ENCODE peak calls at places on chromosomes 1 and 21, in seven cellular contexts. E, B, F, Z, J, L and O are unnamed samples.

GRCh38 chr1:24641646-24642151 is 1.4 kb upstream of the SRRM1 start:
- DNase-seq in E (no peak), B (peak), F (peak), Z (no peak), J (no peak), L (peak), O (no peak)

GRCh38 chr1:160377585-160378206 is 10.8 kb downstream of the NHLH1 start:
- DNase-seq in E (peak), B (no peak), F (peak), Z (no peak), J (peak), L (no peak), O (peak)

GRCh38 chr1:235331391-235331790 is 3.0 kb downstream of the GGPS1 start:
- DNase-seq in E (no peak), B (no peak), F (no peak), Z (no peak), J (no peak), L (no peak), O (no peak)

GRCh38 chr1:227449051-227449450 is 114.3 kb upstream of the ZNF678 start:
- DNase-seq in E (no peak), B (no peak), F (no peak), Z (no peak), J (peak), L (peak), O (peak)

GRCh38 chr1:17768651-17769241 is 13.6 kb downstream of the ACTL8 start:
- DNase-seq in E (peak), B (no peak), F (peak), Z (peak), J (peak), L (peak), O (peak)

GRCh38 chr1:184170719-184171118 is 119.2 kb downstream of the TSEN15 start:
- DNase-seq in E (no peak), B (no peak), F (no peak), Z (no peak), J (no peak), L (no peak), O (no peak)

GRCh38 chr1:187985897-187986654 is 1157.3 kb downstream of the PLA2G4A start:
- DNase-seq in E (no peak), B (no peak), F (no peak), Z (no peak), J (no peak), L (no peak), O (no peak)

GRCh38 chr1:3283849-3284248 is 170.6 kb upstream of the ARHGEF16 start:
- DNase-seq in E (no peak), B (peak), F (peak), Z (no peak), J (peak), L (peak), O (peak)

GRCh38 chr1:209106237-209106741 is 477.2 kb upstream of the CAMK1G start:
- DNase-seq in E (peak), B (no peak), F (peak), Z (peak), J (peak), L (peak), O (peak)

GRCh38 chr1:96865731-96866684 is 144.4 kb downstream of the PTBP2 start:
- DNase-seq in E (peak), B (no peak), F (peak), Z (peak), J (peak), L (peak), O (peak)

GRCh38 chr1:51519857-51520699 is 1.0 kb upstream of the EPS15 start:
- DNase-seq in E (peak), B (no peak), F (peak), Z (no peak), J (peak), L (peak), O (peak)

GRCh38 chr1:10939654-10940450 is 72.6 kb upstream of the TARDBP start:
- DNase-seq in E (no peak), B (peak), F (peak), Z (peak), J (no peak), L (peak), O (peak)

GRCh38 chr1:156506450-156506849 is 5.9 kb upstream of the MEF2D start:
- DNase-seq in E (no peak), B (no peak), F (no peak), Z (no peak), J (no peak), L (no peak), O (no peak)

GRCh38 chr1:34681481-34682451 is 73.1 kb upstream of the GJB5 start:
- DNase-seq in E (peak), B (no peak), F (peak), Z (peak), J (peak), L (peak), O (peak)

GRCh38 chr1:101697057-101697456 is 299.7 kb downstream of the OLFM3 start:
- DNase-seq in E (no peak), B (no peak), F (no peak), Z (no peak), J (no peak), L (peak), O (no peak)

GRCh38 chr1:202619528-202619927 is 90.7 kb downstream of the SYT2 start:
- DNase-seq in E (no peak), B (no peak), F (no peak), Z (no peak), J (no peak), L (no peak), O (no peak)

GRCh38 chr1:178895928-178896327 is 25.1 kb upstream of the ANGPTL1 start:
- DNase-seq in E (no peak), B (no peak), F (no peak), Z (no peak), J (no peak), L (no peak), O (no peak)

GRCh38 chr1:171081994-171082295 is 8.8 kb upstream of the FMO3 start:
- DNase-seq in E (no peak), B (no peak), F (no peak), Z (no peak), J (no peak), L (no peak), O (no peak)

GRCh38 chr1:15027515-15027948 is 126.0 kb upstream of the TMEM51 start:
- DNase-seq in E (peak), B (peak), F (peak), Z (peak), J (peak), L (peak), O (peak)

GRCh38 chr21:39593522-39593921 is 19.2 kb upstream of the B3GALT5 start:
- DNase-seq in E (no peak), B (no peak), F (no peak), Z (no peak), J (peak), L (no peak), O (peak)

GRCh38 chr1:185745165-185745564 is 11.0 kb downstream of the HMCN1 start:
- DNase-seq in E (no peak), B (no peak), F (no peak), Z (no peak), J (no peak), L (no peak), O (no peak)

GRCh38 chr1:36321119-36321951 is 2.1 kb downstream of the EVA1B start:
- DNase-seq in E (peak), B (peak), F (peak), Z (peak), J (no peak), L (peak), O (peak)

GRCh38 chr1:36322085-36322785 is 1.2 kb downstream of the EVA1B start:
- DNase-seq in E (no peak), B (peak), F (no peak), Z (no peak), J (no peak), L (peak), O (peak)

GRCh38 chr1:36322786-36323635 is 434 bp downstream of the EVA1B start:
- DNase-seq in E (peak), B (peak), F (peak), Z (no peak), J (no peak), L (peak), O (peak)

GRCh38 chr1:36324322-36324802 is 917 bp upstream of the EVA1B start:
- DNase-seq in E (no peak), B (peak), F (no peak), Z (no peak), J (no peak), L (peak), O (no peak)

GRCh38 chr1:36323636-36324321 is at the start of gene EVA1B:
- DNase-seq in E (peak), B (peak), F (peak), Z (no peak), J (peak), L (peak), O (peak)
- H3K4me3 ChIP-seq in E (peak), B (peak), F (peak), Z (peak), J (peak), L (peak), O (peak)

GRCh38 chr1:41810446-41810845 is 108.3 kb downstream of the HIVEP3 start:
- DNase-seq in E (peak), B (no peak), F (peak), Z (peak), J (peak), L (peak), O (peak)
- TF ChIP-seq CTCF in E (no peak), B (no peak), F (peak), Z (no peak), J (no peak), L (no peak), O (no peak)

DNA sequence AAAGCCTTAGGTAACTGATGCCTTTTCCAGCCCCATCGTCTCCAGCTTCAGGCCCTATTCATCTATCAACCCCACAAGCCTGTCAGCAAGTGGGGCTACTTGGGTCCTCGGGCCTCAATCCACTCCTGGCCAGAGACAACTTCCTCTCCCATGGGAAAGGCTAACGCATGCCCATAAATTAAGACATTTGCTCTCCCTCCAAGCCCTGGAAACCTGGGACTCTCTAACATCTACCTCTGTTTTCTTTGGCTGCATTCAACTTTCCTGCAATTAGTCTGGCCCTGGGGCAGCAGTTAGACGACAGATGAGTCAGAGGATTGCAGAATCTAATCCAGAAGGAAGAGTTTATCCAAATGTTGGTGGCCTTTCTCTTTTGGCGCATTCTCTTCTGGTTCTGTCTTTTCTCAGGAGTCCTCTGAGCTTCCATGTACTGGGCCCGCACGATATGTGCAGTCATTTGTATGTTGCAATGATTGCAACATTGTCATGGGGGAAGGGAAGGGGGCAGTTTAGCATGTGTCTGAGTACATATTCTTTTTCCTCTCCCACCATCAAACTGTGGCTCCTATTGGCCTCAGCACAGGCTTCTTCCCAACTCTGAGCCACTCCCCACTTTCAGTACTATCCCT is 54.4 kb downstream of the NAV1 start:
- DNase-seq in E (peak), B (no peak), F (peak), Z (peak), J (peak), L (peak), O (peak)
- H3K4me3 ChIP-seq in E (no peak), B (no peak), F (no peak), Z (no peak), J (no peak), L (no peak), O (no peak)

GRCh38 chr1:31712041-31712440 is 8.2 kb upstream of the COL16A1 start:
- DNase-seq in E (peak), B (no peak), F (peak), Z (no peak), J (no peak), L (peak), O (peak)

GRCh38 chr1:31715097-31715872 is 11.5 kb upstream of the COL16A1 start:
- DNase-seq in E (peak), B (peak), F (peak), Z (peak), J (peak), L (peak), O (peak)

GRCh38 chr1:31712625-31713024 is 8.8 kb upstream of the COL16A1 start:
- DNase-seq in E (peak), B (peak), F (peak), Z (no peak), J (peak), L (peak), O (peak)

GRCh38 chr1:31715873-31716220 is 12.0 kb upstream of the COL16A1 start:
- DNase-seq in E (no peak), B (no peak), F (no peak), Z (no peak), J (no peak), L (no peak), O (no peak)

GRCh38 chr1:31714442-31715096 is 10.8 kb upstream of the COL16A1 start:
- DNase-seq in E (peak), B (peak), F (peak), Z (no peak), J (peak), L (peak), O (peak)
- TF ChIP-seq CTCF in E (peak), B (no peak), F (peak), Z (peak), J (peak), L (peak), O (no peak)

GRCh38 chr21:42925114-42925907 is at the start of gene ERVH48-1:
- DNase-seq in E (no peak), B (peak), F (no peak), Z (no peak), J (no peak), L (peak), O (no peak)

GRCh38 chr21:42921912-42922311 is 3.5 kb downstream of the ERVH48-1 start:
- DNase-seq in E (no peak), B (no peak), F (no peak), Z (no peak), J (no peak), L (no peak), O (no peak)

GRCh38 chr21:42922918-42923317 is 2.5 kb downstream of the ERVH48-1 start:
- DNase-seq in E (no peak), B (no peak), F (no peak), Z (no peak), J (no peak), L (no peak), O (no peak)

GRCh38 chr21:42924433-42924751 is 1.0 kb downstream of the ERVH48-1 start:
- DNase-seq in E (no peak), B (no peak), F (no peak), Z (no peak), J (no peak), L (no peak), O (no peak)

GRCh38 chr21:42923553-42924432 is 1.6 kb downstream of the ERVH48-1 start:
- DNase-seq in E (peak), B (peak), F (peak), Z (peak), J (peak), L (peak), O (peak)
- H3K4me3 ChIP-seq in E (no peak), B (no peak), F (no peak), Z (no peak), J (no peak), L (no peak), O (no peak)

GRCh38 chr1:20266642-20267041 is 24.0 kb upstream of the VWA5B1 start:
- DNase-seq in E (no peak), B (no peak), F (no peak), Z (no peak), J (peak), L (no peak), O (no peak)

GRCh38 chr1:20276428-20276827 is 14.2 kb upstream of the VWA5B1 start:
- DNase-seq in E (no peak), B (no peak), F (no peak), Z (no peak), J (no peak), L (no peak), O (no peak)

GRCh38 chr1:20266141-20266540 is 24.5 kb upstream of the VWA5B1 start:
- DNase-seq in E (no peak), B (no peak), F (peak), Z (no peak), J (peak), L (peak), O (no peak)

GRCh38 chr1:20271498-20272400 is 18.9 kb upstream of the VWA5B1 start:
- DNase-seq in E (no peak), B (no peak), F (no peak), Z (no peak), J (peak), L (peak), O (no peak)
- TF ChIP-seq CTCF in E (peak), B (no peak), F (no peak), Z (no peak), J (peak), L (peak), O (no peak)

GRCh38 chr1:32650157-32650751 is at the start of gene ZBTB8OS:
- DNase-seq in E (peak), B (peak), F (peak), Z (peak), J (peak), L (peak), O (peak)

GRCh38 chr1:32650752-32651460 is at the start of gene RBBP4:
- DNase-seq in E (peak), B (peak), F (peak), Z (peak), J (peak), L (peak), O (peak)

GRCh38 chr1:32644426-32644825 is 5.9 kb downstream of the ZBTB8OS start:
- DNase-seq in E (no peak), B (no peak), F (no peak), Z (no peak), J (no peak), L (no peak), O (no peak)

GRCh38 chr1:32651461-32652073 is 559 bp downstream of the RBBP4 start:
- DNase-seq in E (no peak), B (no peak), F (no peak), Z (no peak), J (peak), L (no peak), O (no peak)

GRCh38 chr1:32647308-32648134 is 2.8 kb downstream of the ZBTB8OS start:
- DNase-seq in E (no peak), B (no peak), F (no peak), Z (no peak), J (no peak), L (no peak), O (no peak)
- H3K4me3 ChIP-seq in E (no peak), B (no peak), F (no peak), Z (no peak), J (peak), L (no peak), O (no peak)

DNA sequence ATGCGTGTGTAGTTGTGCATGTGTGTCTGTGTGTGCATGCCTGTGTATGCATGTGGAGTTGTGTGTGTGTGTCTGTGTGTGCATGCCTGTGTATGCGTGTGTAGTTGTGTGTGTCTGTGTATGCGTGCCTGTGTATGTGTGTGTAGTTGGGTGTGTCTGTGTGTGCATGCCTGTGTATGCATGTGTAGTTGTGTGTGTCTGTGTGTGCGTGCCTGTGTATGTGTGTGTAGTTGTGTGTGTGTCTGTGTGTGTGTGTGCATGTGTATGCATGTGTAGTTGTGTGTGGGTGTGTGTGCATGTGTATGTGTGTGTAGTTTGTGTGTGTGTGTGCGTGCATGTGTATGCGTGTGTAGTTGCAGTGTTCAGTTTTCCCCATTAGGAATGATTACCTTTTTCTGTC is 162.0 kb downstream of the URB2 start:
- DNase-seq in E (no peak), B (no peak), F (no peak), Z (no peak), J (no peak), L (no peak), O (no peak)
- TF ChIP-seq CTCF in E (no peak), B (no peak), F (no peak), Z (no peak), J (no peak), L (no peak), O (no peak)

DNA sequence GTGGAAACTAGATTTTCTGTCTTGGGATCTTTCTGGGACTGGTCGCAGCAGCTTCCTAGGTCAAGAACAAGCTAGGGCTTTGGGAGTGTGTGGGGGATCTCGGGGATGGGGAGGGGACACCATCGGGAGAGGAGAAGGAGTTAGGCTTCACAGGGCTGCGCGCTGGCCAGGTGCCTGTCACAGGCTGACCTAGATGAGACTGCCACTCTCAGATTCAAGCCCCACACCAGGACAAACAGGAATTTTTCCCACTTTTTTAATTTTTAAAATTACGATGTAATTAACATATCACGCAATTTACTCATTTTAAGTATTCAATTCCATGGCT is 180.6 kb downstream of the CAMTA1 start:
- DNase-seq in E (no peak), B (no peak), F (no peak), Z (no peak), J (no peak), L (no peak), O (no peak)
- H3K4me3 ChIP-seq in E (no peak), B (no peak), F (no peak), Z (no peak), J (peak), L (no peak), O (no peak)

GRCh38 chr1:154186177-154186576 is 5.7 kb downstream of the TPM3 start:
- DNase-seq in E (peak), B (no peak), F (peak), Z (no peak), J (peak), L (peak), O (peak)
- TF ChIP-seq CTCF in E (peak), B (no peak), F (peak), Z (peak), J (peak), L (peak), O (peak)